ENCODE peak calls at places on chromosome 10, in five cellular contexts. H is cardiac muscle cell, I is lower lobe of right lung, Y is PC-3, S is DND-41. G is an unnamed sample.

GRCh38 chr10:130214431-130214830 is 78.2 kb downstream of the GLRX3 start:
- DNase-seq in H (no peak), I (no peak), Y (no peak), S (no peak), G (no peak)

GRCh38 chr10:97475936-97476594 is 22.2 kb downstream of the MMS19 start:
- DNase-seq in H (no peak), I (no peak), Y (no peak), S (no peak), G (no peak)

GRCh38 chr10:131206136-131206995 is 105.2 kb downstream of the TCERG1L start:
- DNase-seq in H (no peak), I (no peak), Y (no peak), S (no peak), G (no peak)

GRCh38 chr10:101066146-101066889 is 4.5 kb downstream of the KAZALD1 start:
- DNase-seq in H (peak; percentile 75), I (peak; percentile 91), Y (peak; percentile 80), S (no peak), G (no peak)

GRCh38 chr10:77458986-77459590 is 178.5 kb downstream of the KCNMA1 start:
- DNase-seq in H (peak; percentile 59), I (no peak), Y (peak; percentile 83), S (no peak), G (no peak)

GRCh38 chr10:89215511-89215910 is 8.4 kb upstream of the CH25H start:
- DNase-seq in H (no peak), I (no peak), Y (no peak), S (no peak), G (no peak)

GRCh38 chr10:6039711-6040110 is 22.5 kb downstream of the IL2RA start:
- DNase-seq in H (no peak), I (no peak), Y (no peak), S (no peak), G (no peak)

GRCh38 chr10:84395581-84395980 is 67.2 kb downstream of the CCSER2 start:
- DNase-seq in H (no peak), I (no peak), Y (no peak), S (no peak), G (no peak)

GRCh38 chr10:103648951-103649532 is 155.5 kb downstream of the NEURL1 start:
- DNase-seq in H (no peak), I (peak; percentile 64), Y (no peak), S (no peak), G (no peak)

GRCh38 chr10:11397980-11398580 is 213.4 kb downstream of the USP6NL start:
- DNase-seq in H (no peak), I (no peak), Y (no peak), S (peak; percentile 41), G (no peak)

GRCh38 chr10:21195149-21195731 is 298.1 kb upstream of the NEBL start:
- DNase-seq in H (no peak), I (no peak), Y (peak; percentile 86), S (no peak), G (no peak)

GRCh38 chr10:47025253-47025539 is 114.0 kb downstream of the PTPN20 start:
- DNase-seq in H (no peak), I (no peak), Y (no peak), S (no peak), G (no peak)

GRCh38 chr10:47027812-47028260 is 116.6 kb downstream of the PTPN20 start:
- DNase-seq in H (no peak), I (no peak), Y (no peak), S (no peak), G (no peak)

GRCh38 chr10:47025540-47026300 is 114.5 kb downstream of the PTPN20 start:
- DNase-seq in H (no peak), I (peak; percentile 42), Y (peak; percentile 27), S (no peak), G (no peak)

GRCh38 chr10:47027108-47027811 is 116.0 kb downstream of the PTPN20 start:
- DNase-seq in H (no peak), I (peak; percentile 34), Y (no peak), S (no peak), G (no peak)

GRCh38 chr10:47026301-47027107 is 115.3 kb downstream of the PTPN20 start:
- DNase-seq in H (no peak), I (peak; percentile 31), Y (no peak), S (no peak), G (no peak)
- TF ChIP-seq CTCF in H (no peak), I (no peak), Y (no peak), S (no peak), G (no peak)

DNA sequence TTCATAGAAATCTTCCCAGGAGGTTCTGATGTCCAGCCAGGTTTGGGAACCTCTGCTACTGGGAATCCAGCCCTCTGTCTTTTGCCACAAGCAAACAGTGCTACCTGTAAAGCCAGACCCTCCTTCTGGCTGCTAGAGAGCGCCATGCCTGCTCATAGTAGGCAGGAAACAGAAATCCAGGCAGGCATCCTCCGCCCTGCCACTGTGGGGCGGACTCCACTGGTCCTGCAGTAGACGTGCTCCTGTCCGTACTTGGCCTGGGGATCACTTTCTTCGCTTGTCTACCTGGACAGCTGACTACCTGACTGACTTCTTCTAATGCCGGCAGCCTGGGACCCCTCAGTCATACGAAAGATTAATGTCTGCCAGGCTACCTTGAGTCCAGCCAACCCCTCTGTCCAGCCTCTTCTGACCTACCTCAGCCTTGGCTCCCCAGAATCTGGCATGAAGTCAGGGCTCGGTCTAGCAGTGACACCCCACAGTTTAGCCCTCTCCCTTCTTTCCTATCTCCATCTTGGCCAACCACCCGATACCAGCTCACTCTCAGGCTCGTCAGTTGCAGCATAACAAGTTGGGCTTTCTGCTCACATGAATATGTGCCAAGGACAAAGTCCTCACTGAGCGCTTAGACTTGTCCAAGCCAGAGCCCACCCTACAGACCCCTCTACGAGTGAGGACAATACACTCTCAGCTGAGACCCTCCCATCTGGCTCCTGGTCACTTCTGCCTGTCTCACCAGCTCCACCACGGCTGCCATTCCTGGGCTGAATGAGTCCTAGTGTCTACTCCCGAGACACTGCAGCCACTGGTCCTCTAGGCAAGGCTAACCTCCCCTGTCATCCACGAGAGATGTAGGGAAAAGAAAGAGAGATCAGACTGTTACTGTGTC is 43.9 kb upstream of the OPALIN start:
- DNase-seq in H (no peak), I (no peak), Y (no peak), S (no peak), G (no peak)
- H3K27me3 ChIP-seq in H (no peaks in the 10 kb centered on the region), I (peaks cover 28% of the 10 kb centered on the region), Y (peaks cover 57% of the 10 kb centered on the region), S (peaks cover 27% of the 10 kb centered on the region), G (peaks cover 10% of the 10 kb centered on the region)

GRCh38 chr10:125214283-125214570 is 53.9 kb upstream of the CTBP2 start:
- DNase-seq in H (no peak), I (no peak), Y (no peak), S (no peak), G (no peak)
- TF ChIP-seq CTCF in H (no peak), I (no peak), Y (no peak), S (no peak), G (no peak)

DNA sequence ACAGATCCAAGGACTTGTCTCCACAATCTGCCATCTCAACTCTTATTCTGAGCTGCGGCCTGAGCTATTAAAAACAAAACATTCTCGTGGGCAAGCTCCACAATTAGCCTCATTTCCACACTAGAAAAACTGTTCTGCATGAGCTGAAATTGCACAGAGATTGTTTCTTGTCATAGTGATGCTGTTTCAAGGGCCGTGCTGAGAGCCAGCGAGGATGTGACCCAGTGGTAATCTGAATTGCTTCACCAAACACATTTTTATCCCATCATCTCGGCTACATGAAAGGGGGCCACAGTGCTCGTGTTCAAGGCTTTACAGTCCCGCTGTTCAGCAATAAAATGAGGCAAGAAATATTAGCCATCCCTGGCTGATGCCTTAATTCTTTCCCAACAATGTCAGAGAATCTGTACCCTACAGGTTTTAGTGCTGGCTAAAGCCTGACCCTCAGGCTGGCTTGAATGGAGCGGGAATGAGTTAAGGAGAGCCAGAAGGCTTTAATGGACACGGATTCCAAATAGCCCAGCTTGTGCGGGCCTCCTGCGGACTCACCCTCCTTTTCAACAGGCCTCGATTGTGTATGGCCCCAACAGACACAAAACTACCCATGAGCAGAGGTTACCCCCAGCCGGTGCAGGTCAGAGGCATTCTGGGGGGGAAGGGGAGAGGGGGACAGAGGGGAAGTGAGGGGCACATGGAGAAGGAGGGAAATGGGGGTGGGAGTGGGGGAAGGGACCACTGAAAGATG is 2.0 kb upstream of the GDF10 start:
- DNase-seq in H (no peak), I (no peak), Y (no peak), S (no peak), G (no peak)
- H3K27me3 ChIP-seq in H (peaks cover 53% of the 10 kb centered on the region), I (peaks cover 28% of the 10 kb centered on the region), Y (peaks cover 60% of the 10 kb centered on the region), S (no peaks in the 10 kb centered on the region), G (peaks cover 73% of the 10 kb centered on the region)

DNA sequence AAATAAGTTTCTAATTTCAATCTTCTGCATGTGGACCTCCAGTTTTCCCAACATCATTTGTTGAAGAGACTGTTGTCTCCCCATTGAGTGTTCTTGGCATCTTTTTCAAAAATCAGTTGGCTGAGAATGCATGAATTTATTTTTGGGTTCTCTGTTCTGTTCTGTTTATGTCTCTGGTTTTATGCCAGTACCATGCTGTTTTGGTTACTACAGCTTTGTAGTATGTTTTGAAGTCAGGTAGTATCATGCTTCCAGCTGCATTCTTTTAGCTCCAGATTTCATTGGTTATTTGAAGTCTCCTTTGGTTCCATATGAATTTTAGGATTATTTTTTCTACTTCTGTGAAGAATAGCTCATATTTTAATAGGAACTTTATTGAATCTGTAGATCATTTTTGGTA is 21.2 kb upstream of the SFTPD start:
- DNase-seq in H (no peak), I (no peak), Y (no peak), S (no peak), G (no peak)
- TF ChIP-seq CTCF in H (no peak), I (no peak), Y (no peak), S (no peak), G (no peak)

GRCh38 chr10:1406172-1406975 is 331.0 kb downstream of the ADARB2 start:
- DNase-seq in H (no peak), I (no peak), Y (no peak), S (peak; percentile 2), G (no peak)

GRCh38 chr10:1404953-1405260 is 332.4 kb downstream of the ADARB2 start:
- DNase-seq in H (no peak), I (no peak), Y (no peak), S (no peak), G (no peak)

GRCh38 chr10:1408656-1409358 is 328.5 kb downstream of the ADARB2 start:
- DNase-seq in H (no peak), I (no peak), Y (no peak), S (peak; percentile 17), G (no peak)

GRCh38 chr10:1409359-1409750 is 328.0 kb downstream of the ADARB2 start:
- DNase-seq in H (no peak), I (no peak), Y (no peak), S (no peak), G (no peak)

GRCh38 chr10:1406976-1407945 is 330.1 kb downstream of the ADARB2 start:
- DNase-seq in H (no peak), I (no peak), Y (no peak), S (peak; percentile 3), G (no peak)
- H3K27me3 ChIP-seq in H (no peaks in the 10 kb centered on the region), I (peaks cover 7% of the 10 kb centered on the region), Y (peaks cover 7% of the 10 kb centered on the region), S (no peaks in the 10 kb centered on the region), G (no peaks in the 10 kb centered on the region)

GRCh38 chr10:16352146-16352545 is 84.7 kb upstream of the PTER start:
- DNase-seq in H (no peak), I (no peak), Y (no peak), S (no peak), G (no peak)

DNA sequence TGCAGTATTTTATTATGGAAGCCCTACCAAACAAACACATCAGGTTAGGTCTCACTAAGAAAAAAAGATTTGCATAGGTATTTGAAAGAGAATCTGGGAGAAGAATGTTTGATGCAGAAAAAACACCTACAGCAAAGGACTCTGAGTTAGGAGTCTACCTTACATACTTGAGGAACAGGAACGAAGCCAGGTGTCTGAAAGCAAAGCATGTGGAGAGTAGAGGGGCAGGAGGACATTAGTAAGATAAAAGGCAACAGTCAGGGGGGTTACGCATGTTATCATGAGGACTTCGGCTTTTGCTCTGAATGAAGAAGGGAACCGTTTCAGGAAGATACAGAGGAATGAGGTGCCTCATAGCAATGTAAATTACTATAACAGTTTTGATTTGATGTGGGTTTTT is 87.9 kb upstream of the PTER start:
- DNase-seq in H (no peak), I (no peak), Y (no peak), S (no peak), G (no peak)
- TF ChIP-seq CTCF in H (no peak), I (no peak), Y (no peak), S (no peak), G (no peak)

G was measured in AG04450.